ENCODE peak calls at places on chromosome 22, in nine cellular contexts. One of them, this sample, is unnamed.

GRCh38 chr22:45235851-45236342 is 4.8 kb downstream of the KIAA0930 start:
- DNase-seq in cardiac muscle cell: no peak
- DNase-seq in H9: no peak
- DNase-seq in tibial artery: no peak
- DNase-seq in AG10803: no peak
- DNase-seq in BE2C: no peak
- DNase-seq in nephron progenitor cell: no peak
- DNase-seq in GM23338: no peak
- DNase-seq in fibroblast of pulmonary artery: no peak
- DNase-seq in this sample: no peak

GRCh38 chr22:21593406-21594232 is 26.1 kb downstream of the UBE2L3 start:
- DNase-seq in cardiac muscle cell: no peak
- DNase-seq in H9: peak; percentile 54
- DNase-seq in tibial artery: no peak
- DNase-seq in AG10803: no peak
- DNase-seq in BE2C: peak; percentile 34
- DNase-seq in nephron progenitor cell: peak; percentile 17
- DNase-seq in GM23338: peak; percentile 78
- DNase-seq in fibroblast of pulmonary artery: no peak
- DNase-seq in this sample: peak; percentile 47

GRCh38 chr22:38706101-38706884 is 549 bp downstream of the GTPBP1 start:
- DNase-seq in cardiac muscle cell: peak; percentile 60
- DNase-seq in H9: no peak
- DNase-seq in tibial artery: peak; percentile 47
- DNase-seq in AG10803: peak; percentile 34
- DNase-seq in BE2C: peak; percentile 43
- DNase-seq in nephron progenitor cell: no peak
- DNase-seq in GM23338: peak; percentile 38
- DNase-seq in fibroblast of pulmonary artery: peak; percentile 36
- DNase-seq in this sample: peak; percentile 54

GRCh38 chr22:21455334-21456089 is 11.7 kb upstream of the TMEM191C start:
- DNase-seq in cardiac muscle cell: no peak
- DNase-seq in H9: peak; percentile 40
- DNase-seq in tibial artery: no peak
- DNase-seq in AG10803: no peak
- DNase-seq in BE2C: no peak
- DNase-seq in nephron progenitor cell: no peak
- DNase-seq in GM23338: no peak
- DNase-seq in fibroblast of pulmonary artery: no peak
- DNase-seq in this sample: no peak

GRCh38 chr22:33650244-33650643 is 270.0 kb downstream of the LARGE1 start:
- DNase-seq in cardiac muscle cell: no peak
- DNase-seq in H9: no peak
- DNase-seq in tibial artery: no peak
- DNase-seq in AG10803: no peak
- DNase-seq in BE2C: no peak
- DNase-seq in nephron progenitor cell: no peak
- DNase-seq in GM23338: no peak
- DNase-seq in fibroblast of pulmonary artery: no peak
- DNase-seq in this sample: no peak

GRCh38 chr22:41127447-41127846 is 35.1 kb downstream of the EP300 start:
- DNase-seq in cardiac muscle cell: no peak
- DNase-seq in H9: no peak
- DNase-seq in tibial artery: peak; percentile 24
- DNase-seq in AG10803: no peak
- DNase-seq in BE2C: no peak
- DNase-seq in nephron progenitor cell: no peak
- DNase-seq in GM23338: no peak
- DNase-seq in fibroblast of pulmonary artery: no peak
- DNase-seq in this sample: no peak

GRCh38 chr22:31917227-31917921 is 27.0 kb upstream of the YWHAH start:
- DNase-seq in cardiac muscle cell: no peak
- DNase-seq in H9: no peak
- DNase-seq in tibial artery: peak; percentile 46
- DNase-seq in AG10803: no peak
- DNase-seq in BE2C: no peak
- DNase-seq in nephron progenitor cell: no peak
- DNase-seq in GM23338: no peak
- DNase-seq in fibroblast of pulmonary artery: no peak
- DNase-seq in this sample: no peak

GRCh38 chr22:25536578-25536977 is 27.9 kb upstream of the GRK3 start:
- DNase-seq in cardiac muscle cell: no peak
- DNase-seq in H9: no peak
- DNase-seq in tibial artery: no peak
- DNase-seq in AG10803: no peak
- DNase-seq in BE2C: no peak
- DNase-seq in nephron progenitor cell: no peak
- DNase-seq in GM23338: no peak
- DNase-seq in fibroblast of pulmonary artery: peak; percentile 23
- DNase-seq in this sample: no peak

GRCh38 chr22:46563381-46564083 is 26.1 kb upstream of the CELSR1 start:
- DNase-seq in cardiac muscle cell: peak; percentile 81
- DNase-seq in H9: peak; percentile 88
- DNase-seq in tibial artery: peak; percentile 66
- DNase-seq in AG10803: peak; percentile 41
- DNase-seq in BE2C: peak; percentile 98
- DNase-seq in nephron progenitor cell: peak; percentile 82
- DNase-seq in GM23338: peak; percentile 82
- DNase-seq in fibroblast of pulmonary artery: peak; percentile 62
- DNase-seq in this sample: peak; percentile 89

GRCh38 chr22:45290410-45290936 is 5.7 kb downstream of the UPK3A start:
- DNase-seq in cardiac muscle cell: peak; percentile 55
- DNase-seq in H9: peak; percentile 63
- DNase-seq in tibial artery: no peak
- DNase-seq in AG10803: peak; percentile 77
- DNase-seq in BE2C: peak; percentile 71
- DNase-seq in nephron progenitor cell: peak; percentile 59
- DNase-seq in GM23338: peak; percentile 40
- DNase-seq in fibroblast of pulmonary artery: peak; percentile 25
- DNase-seq in this sample: no peak

GRCh38 chr22:33404723-33405122 is 346.5 kb upstream of the SYN3 start:
- DNase-seq in cardiac muscle cell: no peak
- DNase-seq in H9: no peak
- DNase-seq in tibial artery: no peak
- DNase-seq in AG10803: no peak
- DNase-seq in BE2C: no peak
- DNase-seq in nephron progenitor cell: no peak
- DNase-seq in GM23338: no peak
- DNase-seq in fibroblast of pulmonary artery: no peak
- DNase-seq in this sample: no peak

GRCh38 chr22:28008056-28008455 is 89.0 kb upstream of the PITPNB start:
- DNase-seq in cardiac muscle cell: no peak
- DNase-seq in H9: no peak
- DNase-seq in tibial artery: no peak
- DNase-seq in AG10803: no peak
- DNase-seq in BE2C: no peak
- DNase-seq in nephron progenitor cell: no peak
- DNase-seq in GM23338: no peak
- DNase-seq in fibroblast of pulmonary artery: no peak
- DNase-seq in this sample: no peak

GRCh38 chr22:28002863-28003565 is 84.0 kb upstream of the PITPNB start:
- DNase-seq in cardiac muscle cell: no peak
- DNase-seq in H9: no peak
- DNase-seq in tibial artery: no peak
- DNase-seq in AG10803: no peak
- DNase-seq in BE2C: no peak
- DNase-seq in nephron progenitor cell: no peak
- DNase-seq in GM23338: no peak
- DNase-seq in fibroblast of pulmonary artery: peak; percentile 33
- DNase-seq in this sample: no peak

GRCh38 chr22:28006271-28006670 is 87.2 kb upstream of the PITPNB start:
- DNase-seq in cardiac muscle cell: no peak
- DNase-seq in H9: no peak
- DNase-seq in tibial artery: no peak
- DNase-seq in AG10803: no peak
- DNase-seq in BE2C: no peak
- DNase-seq in nephron progenitor cell: no peak
- DNase-seq in GM23338: no peak
- DNase-seq in fibroblast of pulmonary artery: no peak
- DNase-seq in this sample: no peak

GRCh38 chr22:28004021-28004420 is 85.0 kb upstream of the PITPNB start:
- DNase-seq in cardiac muscle cell: no peak
- DNase-seq in H9: no peak
- DNase-seq in tibial artery: no peak
- DNase-seq in AG10803: no peak
- DNase-seq in BE2C: no peak
- DNase-seq in nephron progenitor cell: no peak
- DNase-seq in GM23338: peak; percentile 35
- DNase-seq in fibroblast of pulmonary artery: no peak
- DNase-seq in this sample: no peak

GRCh38 chr22:28005513-28005912 is 86.5 kb upstream of the PITPNB start:
- DNase-seq in cardiac muscle cell: no peak
- DNase-seq in H9: no peak
- DNase-seq in tibial artery: no peak
- DNase-seq in AG10803: no peak
- DNase-seq in BE2C: no peak
- DNase-seq in nephron progenitor cell: no peak
- DNase-seq in GM23338: no peak
- DNase-seq in fibroblast of pulmonary artery: no peak
- DNase-seq in this sample: no peak
- TF ChIP-seq CTCF in cardiac muscle cell: no peak
- TF ChIP-seq CTCF in H9: no peak
- TF ChIP-seq CTCF in tibial artery: no peak
- TF ChIP-seq CTCF in AG10803: no peak
- TF ChIP-seq CTCF in BE2C: no peak
- TF ChIP-seq CTCF in nephron progenitor cell: no peak
- TF ChIP-seq CTCF in GM23338: no peak
- TF ChIP-seq CTCF in fibroblast of pulmonary artery: no peak
- TF ChIP-seq CTCF in this sample: no peak

GRCh38 chr22:19957445-19957844 is 15.8 kb upstream of the TXNRD2 start:
- DNase-seq in cardiac muscle cell: no peak
- DNase-seq in H9: no peak
- DNase-seq in tibial artery: no peak
- DNase-seq in AG10803: no peak
- DNase-seq in BE2C: no peak
- DNase-seq in nephron progenitor cell: no peak
- DNase-seq in GM23338: no peak
- DNase-seq in fibroblast of pulmonary artery: no peak
- DNase-seq in this sample: peak; percentile 13
- TF ChIP-seq CTCF in cardiac muscle cell: no peak
- TF ChIP-seq CTCF in H9: peak; percentile 31
- TF ChIP-seq CTCF in tibial artery: no peak
- TF ChIP-seq CTCF in AG10803: no peak
- TF ChIP-seq CTCF in BE2C: peak; percentile 24
- TF ChIP-seq CTCF in nephron progenitor cell: no peak
- TF ChIP-seq CTCF in GM23338: peak; percentile 10
- TF ChIP-seq CTCF in fibroblast of pulmonary artery: no peak
- TF ChIP-seq CTCF in this sample: no peak

DNA sequence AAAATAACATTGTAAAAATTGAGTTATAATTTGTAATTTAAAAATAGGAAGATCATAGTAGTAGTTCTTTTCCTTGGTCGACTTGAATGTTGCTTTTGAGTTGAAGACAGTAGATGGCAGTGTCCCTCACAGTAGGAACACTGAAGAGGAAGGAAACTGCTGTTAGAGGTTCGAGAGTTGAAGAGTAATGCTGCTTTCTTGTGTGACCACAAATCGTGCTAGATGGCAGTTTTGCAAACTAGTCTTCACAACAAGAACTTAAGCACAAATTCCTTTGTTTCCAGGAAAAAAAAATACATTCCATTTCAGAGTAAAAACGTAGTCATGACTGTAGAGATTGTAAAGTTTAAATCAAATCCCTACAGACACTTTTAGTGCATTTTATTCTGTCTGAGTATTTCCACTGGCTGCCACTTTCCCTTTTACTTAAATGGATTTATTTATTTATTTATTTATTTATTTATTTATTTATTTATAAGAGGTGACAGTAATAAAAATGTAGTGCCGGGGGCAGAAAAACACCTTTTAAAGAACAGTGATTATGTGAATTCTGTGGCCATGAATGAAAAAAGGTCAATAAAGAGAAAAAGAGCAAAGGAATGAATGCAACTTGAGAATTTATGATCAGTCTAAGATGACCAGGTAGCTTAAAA is 54.6 kb downstream of the SPECC1L start:
- DNase-seq in cardiac muscle cell: peak; percentile 51
- DNase-seq in H9: no peak
- DNase-seq in tibial artery: no peak
- DNase-seq in AG10803: peak; percentile 99
- DNase-seq in BE2C: peak; percentile 27
- DNase-seq in nephron progenitor cell: no peak
- DNase-seq in GM23338: peak; percentile 54
- DNase-seq in fibroblast of pulmonary artery: peak; percentile 92
- DNase-seq in this sample: no peak
- TF ChIP-seq CTCF in cardiac muscle cell: peak; percentile 77
- TF ChIP-seq CTCF in H9: peak; percentile 69
- TF ChIP-seq CTCF in tibial artery: peak; percentile 62
- TF ChIP-seq CTCF in AG10803: peak; percentile 94
- TF ChIP-seq CTCF in BE2C: peak; percentile 89
- TF ChIP-seq CTCF in nephron progenitor cell: peak; percentile 38
- TF ChIP-seq CTCF in GM23338: peak; percentile 55
- TF ChIP-seq CTCF in fibroblast of pulmonary artery: peak; percentile 82
- TF ChIP-seq CTCF in this sample: no peak

GRCh38 chr22:17418890-17419324 is 49.6 kb downstream of the CECR2 start:
- DNase-seq in cardiac muscle cell: no peak
- DNase-seq in H9: peak; percentile 71
- DNase-seq in tibial artery: no peak
- DNase-seq in AG10803: no peak
- DNase-seq in BE2C: no peak
- DNase-seq in nephron progenitor cell: no peak
- DNase-seq in GM23338: peak; percentile 72
- DNase-seq in fibroblast of pulmonary artery: no peak
- DNase-seq in this sample: no peak

GRCh38 chr22:17429516-17429915 is 60.3 kb downstream of the CECR2 start:
- DNase-seq in cardiac muscle cell: no peak
- DNase-seq in H9: no peak
- DNase-seq in tibial artery: no peak
- DNase-seq in AG10803: no peak
- DNase-seq in BE2C: no peak
- DNase-seq in nephron progenitor cell: no peak
- DNase-seq in GM23338: no peak
- DNase-seq in fibroblast of pulmonary artery: no peak
- DNase-seq in this sample: no peak

GRCh38 chr22:17419348-17419747 is 50.1 kb downstream of the CECR2 start:
- DNase-seq in cardiac muscle cell: no peak
- DNase-seq in H9: no peak
- DNase-seq in tibial artery: no peak
- DNase-seq in AG10803: no peak
- DNase-seq in BE2C: no peak
- DNase-seq in nephron progenitor cell: no peak
- DNase-seq in GM23338: no peak
- DNase-seq in fibroblast of pulmonary artery: no peak
- DNase-seq in this sample: no peak

GRCh38 chr22:17422736-17423343 is 53.6 kb downstream of the CECR2 start:
- DNase-seq in cardiac muscle cell: no peak
- DNase-seq in H9: no peak
- DNase-seq in tibial artery: no peak
- DNase-seq in AG10803: no peak
- DNase-seq in BE2C: no peak
- DNase-seq in nephron progenitor cell: no peak
- DNase-seq in GM23338: peak; percentile 27
- DNase-seq in fibroblast of pulmonary artery: no peak
- DNase-seq in this sample: no peak

DNA sequence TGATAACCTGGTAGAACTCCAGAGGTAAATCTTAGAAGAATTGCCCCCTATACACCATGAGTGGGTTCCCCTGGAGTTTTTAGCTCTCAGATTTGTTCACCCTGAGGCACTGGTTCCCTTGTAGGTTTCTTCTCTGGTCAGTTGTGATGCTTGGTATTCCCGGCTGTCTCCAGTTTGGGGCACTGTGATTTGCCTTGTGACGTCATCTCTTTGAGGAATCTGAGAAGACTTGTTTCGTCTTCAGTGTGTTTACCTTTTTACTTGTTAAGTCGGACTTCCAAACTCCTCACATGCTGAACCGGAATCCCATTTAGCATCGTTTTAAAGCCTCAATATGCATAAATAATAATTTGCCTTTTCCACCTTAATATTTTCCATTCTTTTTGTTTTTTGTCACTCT is 54.4 kb downstream of the CECR2 start:
- DNase-seq in cardiac muscle cell: no peak
- DNase-seq in H9: no peak
- DNase-seq in tibial artery: no peak
- DNase-seq in AG10803: no peak
- DNase-seq in BE2C: no peak
- DNase-seq in nephron progenitor cell: no peak
- DNase-seq in GM23338: no peak
- DNase-seq in fibroblast of pulmonary artery: no peak
- DNase-seq in this sample: no peak
- TF ChIP-seq CTCF in cardiac muscle cell: no peak
- TF ChIP-seq CTCF in H9: no peak
- TF ChIP-seq CTCF in tibial artery: no peak
- TF ChIP-seq CTCF in AG10803: no peak
- TF ChIP-seq CTCF in BE2C: no peak
- TF ChIP-seq CTCF in nephron progenitor cell: no peak
- TF ChIP-seq CTCF in GM23338: no peak
- TF ChIP-seq CTCF in fibroblast of pulmonary artery: no peak
- TF ChIP-seq CTCF in this sample: no peak